ENCODE peak calls at places on chromosomes 13 and 19, in four cellular contexts. V, M, Z and I are unnamed samples.

GRCh38 chr19:55679343-55680257 is 4.6 kb downstream of the EPN1 start:
- DNase-seq in V (no peak), M (no peak), Z (no peak), I (peak; percentile 73)

GRCh38 chr13:90800082-90800746 is 547.3 kb upstream of the MIR17HG start:
- DNase-seq in V (no peak), M (no peak), Z (peak; percentile 7), I (no peak)

GRCh38 chr13:44972956-44973581 is 16.2 kb downstream of the NUFIP1 start:
- DNase-seq in V (no peak), M (no peak), Z (peak; percentile 51), I (peak; percentile 38)

GRCh38 chr19:30596813-30597399 is 224.7 kb downstream of the ZNF536 start:
- DNase-seq in V (no peak), M (peak; percentile 56), Z (no peak), I (no peak)

GRCh38 chr13:26976336-26976735 is 195.3 kb downstream of the USP12 start:
- DNase-seq in V (no peak), M (no peak), Z (no peak), I (no peak)

GRCh38 chr13:21079206-21079605 is 17.8 kb upstream of the LATS2 start:
- DNase-seq in V (no peak), M (no peak), Z (no peak), I (no peak)

GRCh38 chr13:20311022-20311421 is 78.9 kb upstream of the GJB6 start:
- DNase-seq in V (no peak), M (no peak), Z (no peak), I (no peak)

GRCh38 chr13:50713849-50714248 is 129.6 kb downstream of the DLEU7 start:
- DNase-seq in V (no peak), M (no peak), Z (peak; percentile 95), I (peak; percentile 59)

GRCh38 chr19:58439576-58440554 is at the start of gene ZNF132:
- DNase-seq in V (peak; percentile 97), M (peak; percentile 78), Z (peak; percentile 99), I (peak; percentile 100)

GRCh38 chr19:46717034-46717715 is at the start of gene PRKD2:
- DNase-seq in V (peak; percentile 89), M (peak; percentile 100), Z (peak; percentile 85), I (peak; percentile 68)

GRCh38 chr19:46715620-46716012 is 1.3 kb downstream of the PRKD2 start:
- DNase-seq in V (no peak), M (no peak), Z (no peak), I (no peak)

GRCh38 chr19:46716013-46716671 is 772 bp downstream of the PRKD2 start:
- DNase-seq in V (no peak), M (peak; percentile 77), Z (peak; percentile 37), I (no peak)

GRCh38 chr19:46717716-46718143 is 816 bp upstream of the PRKD2 start:
- DNase-seq in V (no peak), M (peak; percentile 58), Z (no peak), I (no peak)

DNA sequence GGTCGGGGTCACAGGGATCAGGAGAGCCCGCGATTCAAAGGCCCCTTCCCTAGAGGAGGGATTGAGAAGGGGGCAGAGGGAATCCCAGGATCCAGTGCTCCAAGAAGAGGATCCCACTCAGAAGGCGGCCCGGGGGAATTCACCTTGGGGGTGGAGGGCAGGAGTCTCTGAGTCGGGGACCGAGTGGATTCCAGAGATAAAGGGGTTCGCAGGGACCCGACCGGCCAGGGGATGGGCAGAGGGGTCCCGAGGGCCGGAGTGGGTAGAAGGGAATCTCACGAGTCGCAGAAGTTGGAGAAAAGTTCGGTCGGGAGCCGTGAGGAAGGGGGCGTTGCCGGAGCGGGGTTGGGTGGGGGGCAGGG is 261 bp downstream of the PRKD2 start:
- DNase-seq in V (no peak), M (no peak), Z (no peak), I (no peak)
- H4K91ac ChIP-seq in V (no peak overlapping the region), M (no peak overlapping the region), Z (no peak overlapping the region), I (no peak overlapping the region)

GRCh38 chr19:289651-290538 is 1.3 kb downstream of the PLPP2 start:
- DNase-seq in V (no peak), M (peak; percentile 76), Z (peak; percentile 62), I (peak; percentile 25)
- H4K91ac ChIP-seq in V (no peak overlapping the region), M (peak overlapping the region; percentile 97), Z (no peak overlapping the region), I (no peak overlapping the region)

DNA sequence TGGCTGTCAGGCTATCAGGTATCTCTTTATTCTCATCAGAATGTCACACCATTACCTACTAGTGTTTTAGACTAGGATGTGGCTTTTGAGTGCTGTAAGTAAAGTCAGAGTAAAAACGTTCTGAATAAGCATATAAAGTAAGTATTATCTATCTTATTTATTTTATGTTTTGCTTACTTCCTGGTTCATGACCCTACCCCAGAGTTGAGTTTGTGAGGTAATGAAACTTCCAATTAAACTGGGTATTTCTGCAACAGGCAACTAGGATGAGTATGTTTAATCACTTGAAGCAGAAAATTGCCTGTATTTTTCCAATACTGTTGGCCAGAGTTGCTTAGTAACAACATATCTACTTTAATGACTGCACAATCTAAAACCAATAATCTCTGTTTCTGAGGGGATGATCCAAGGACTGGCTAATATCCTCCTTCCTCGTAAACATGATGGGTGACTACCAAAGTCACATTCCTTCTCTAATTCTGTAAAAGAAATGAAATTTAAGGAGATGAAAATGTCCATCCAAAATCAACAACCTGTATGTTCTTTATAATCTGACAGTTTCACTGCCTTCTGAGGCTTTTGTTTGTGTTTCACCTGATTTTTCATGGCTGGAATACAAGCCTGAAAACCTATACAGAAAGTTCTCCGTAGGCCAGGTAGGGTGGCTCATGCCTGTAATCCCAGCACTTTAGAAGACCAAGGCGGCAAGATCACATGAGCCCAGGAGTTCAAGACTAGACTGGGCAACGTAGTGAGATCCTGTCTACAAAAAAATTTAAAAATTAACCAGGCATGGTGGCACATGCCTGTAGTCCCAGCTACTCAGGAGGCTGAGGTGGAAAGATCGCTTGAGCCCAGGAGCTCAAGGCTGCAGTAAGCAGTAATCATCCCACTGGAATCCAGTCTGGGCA is 83.1 kb downstream of the ABCC4 start:
- DNase-seq in V (no peak), M (no peak), Z (peak; percentile 23), I (no peak)
- H4K91ac ChIP-seq in V (no peak overlapping the region), M (no peak overlapping the region), Z (no peak overlapping the region), I (no peak overlapping the region)

DNA sequence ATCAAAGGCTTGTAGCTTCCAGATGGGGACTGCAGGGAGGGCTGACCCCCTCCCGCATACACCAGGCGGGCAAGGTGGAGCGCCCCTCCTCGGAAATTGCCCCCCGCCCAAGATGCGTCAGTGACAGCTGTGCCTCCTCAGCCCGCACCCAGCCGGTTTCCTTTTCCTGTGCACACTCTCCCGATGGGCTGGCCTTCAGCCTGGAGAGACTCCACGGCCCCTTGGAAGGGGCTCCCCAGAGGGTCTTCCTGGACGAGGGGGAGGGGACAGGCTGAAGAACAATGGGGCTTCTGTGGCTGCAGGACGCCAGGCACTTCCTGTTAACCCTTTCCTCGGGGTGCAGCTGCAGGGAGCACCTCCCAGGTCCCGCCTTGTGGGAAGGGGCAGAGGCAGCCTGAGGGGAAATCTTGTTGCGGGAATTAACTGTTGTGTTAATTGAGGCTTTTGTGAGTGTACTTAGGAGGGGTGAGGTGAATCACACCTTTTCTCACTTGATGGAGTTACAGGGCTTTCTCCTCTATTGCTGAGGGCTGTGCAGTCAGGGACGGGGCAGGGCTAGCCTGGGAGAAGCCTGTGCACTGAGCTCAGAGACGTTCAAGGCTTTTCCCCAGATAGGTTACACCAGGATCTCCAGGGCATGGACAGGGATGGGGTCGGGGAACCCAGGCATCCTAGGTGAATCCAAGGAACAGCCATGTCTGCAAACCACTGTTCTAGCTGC is 14.3 kb downstream of the IER2 start:
- DNase-seq in V (peak; percentile 80), M (peak; percentile 89), Z (peak; percentile 65), I (peak; percentile 61)
- H4K91ac ChIP-seq in V (peak overlapping the region; percentile 83), M (peak overlapping the region; percentile 90), Z (peak overlapping the region; percentile 100), I (peak overlapping the region; percentile 93)

DNA sequence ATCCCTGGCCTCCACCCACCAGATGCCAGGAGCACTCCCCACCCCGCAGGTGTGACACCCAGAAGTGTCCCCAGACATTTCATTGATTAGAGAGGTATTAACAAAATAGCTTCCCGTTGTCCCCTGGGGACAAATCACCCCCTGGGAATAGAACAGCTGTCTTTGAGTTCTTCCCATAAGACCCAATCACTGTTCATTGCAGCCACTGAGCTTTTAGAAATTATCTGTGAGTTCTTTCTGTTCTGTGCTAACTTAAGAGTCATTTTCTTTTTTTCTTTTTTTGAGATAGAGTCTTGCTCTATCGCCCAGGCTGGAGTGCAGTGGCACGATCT is 32.8 kb downstream of the MYO9B start:
- DNase-seq in V (no peak), M (no peak), Z (no peak), I (no peak)
- H4K91ac ChIP-seq in V (no peak overlapping the region), M (no peak overlapping the region), Z (no peak overlapping the region), I (peak overlapping the region; percentile 72)